ENCODE peak calls at places on chromosomes 1 and 21, in six cellular contexts. P, B, Z, R, G and S are unnamed samples.

GRCh38 chr21:38993561-38993960 is 187.8 kb downstream of the ETS2 start:
- DNase-seq in P (peak; percentile 89), R (peak; percentile 99), G (peak; percentile 88), Z (no peak), B (peak; percentile 95), S (peak; percentile 90)

GRCh38 chr21:29571949-29572348 is 273.2 kb downstream of the BACH1 start:
- DNase-seq in Z (no peak), B (no peak), R (no peak), P (no peak), G (no peak), S (no peak)

GRCh38 chr1:42730988-42731387 is 9.0 kb downstream of the CLDN19 start:
- DNase-seq in Z (no peak), B (peak; percentile 62), G (peak; percentile 3), R (peak; percentile 63), P (no peak), S (no peak)

GRCh38 chr1:178436899-178437298 is 59.9 kb downstream of the CLEC20A start:
- DNase-seq in P (no peak), Z (no peak), B (no peak), R (no peak), G (no peak), S (no peak)

GRCh38 chr1:240174734-240175133 is 83.1 kb downstream of the FMN2 start:
- DNase-seq in P (no peak), B (peak; percentile 56), Z (no peak), G (no peak), R (no peak), S (no peak)

GRCh38 chr1:87612966-87613365 is 284.3 kb downstream of the LMO4 start:
- DNase-seq in B (no peak), R (no peak), Z (no peak), G (no peak), P (no peak), S (no peak)

GRCh38 chr1:228174482-228175315 is 9.1 kb downstream of the IBA57 start:
- DNase-seq in G (peak; percentile 27), B (no peak), Z (no peak), R (no peak), P (no peak), S (no peak)

GRCh38 chr1:8831329-8831728 is 13.9 kb upstream of the RERE start:
- DNase-seq in R (no peak), G (no peak), P (no peak), B (no peak), Z (peak; percentile 22), S (no peak)

GRCh38 chr1:204461331-204462228 is 33.0 kb downstream of the PIK3C2B start:
- DNase-seq in Z (no peak), G (no peak), R (peak; percentile 28), B (no peak), P (no peak), S (no peak)

GRCh38 chr1:247441621-247442020 is 16.3 kb downstream of the OR2B11 start:
- DNase-seq in R (no peak), B (no peak), G (no peak), Z (no peak), P (no peak), S (no peak)

GRCh38 chr21:42694751-42695150 is 41.3 kb downstream of the PDE9A start:
- DNase-seq in G (no peak), R (no peak), Z (no peak), B (no peak), P (no peak), S (no peak)

GRCh38 chr1:8943516-8943896 is 2.2 kb upstream of the CA6 start:
- DNase-seq in Z (peak; percentile 57), R (no peak), B (no peak), P (no peak), G (no peak), S (no peak)

GRCh38 chr1:19743180-19743579 is 56.5 kb downstream of the TMCO4 start:
- DNase-seq in R (no peak), G (no peak), Z (no peak), P (no peak), B (no peak), S (no peak)

GRCh38 chr1:28193701-28194161 is 17.2 kb upstream of the PTAFR start:
- DNase-seq in Z (no peak), G (no peak), R (peak; percentile 90), P (no peak), B (peak; percentile 93), S (no peak)

GRCh38 chr1:119079881-119080280 is 60.6 kb downstream of the WARS2 start:
- DNase-seq in B (no peak), Z (no peak), R (no peak), G (no peak), P (peak; percentile 19), S (no peak)

GRCh38 chr1:73839922-73840321 is 358.1 kb downstream of the LRRIQ3 start:
- DNase-seq in Z (no peak), P (peak; percentile 1), G (no peak), R (peak; percentile 34), B (peak; percentile 49), S (peak; percentile 9)

GRCh38 chr21:37370152-37371040 is 3.8 kb downstream of the DYRK1A start:
- DNase-seq in P (peak; percentile 65), B (peak; percentile 79), G (no peak), R (peak; percentile 89), Z (no peak), S (no peak)

GRCh38 chr1:89523597-89524368 is 846 bp upstream of the LRRC8B start:
- DNase-seq in P (no peak), B (peak; percentile 27), Z (peak; percentile 77), G (peak; percentile 7), R (no peak), S (no peak)

GRCh38 chr1:116574581-116575291 is 3.9 kb upstream of the CD58 start:
- DNase-seq in P (peak; percentile 56), Z (peak; percentile 50), G (peak; percentile 85), B (peak; percentile 73), R (peak; percentile 55), S (peak; percentile 84)

GRCh38 chr21:42245348-42246185 is 26.6 kb downstream of the ABCG1 start:
- DNase-seq in B (no peak), G (no peak), R (no peak), Z (peak; percentile 21), P (no peak), S (no peak)

GRCh38 chr1:1377540-1378205 is 2.7 kb upstream of the AURKAIP1 start:
- DNase-seq in Z (no peak), R (no peak), P (no peak), B (no peak), G (no peak), S (no peak)

GRCh38 chr1:53057134-53057533 is 4.9 kb upstream of the PODN start:
- DNase-seq in G (peak; percentile 73), B (no peak), P (peak; percentile 70), R (no peak), Z (no peak), S (peak; percentile 43)